ENCODE peak calls at places on chromosomes 4 and X, in eight cellular contexts. C is epithelial cell of esophagus, Z is astrocyte, L is neural progenitor cell, H is RWPE1, T is GM13977, N is fibroblast of pulmonary artery, M is fibroblast of mammary gland. P is an unnamed sample.

GRCh38 chrX:136028383-136028984 is 43.2 kb downstream of the SLC9A6 start:
- DNase-seq in C (peak), Z (peak), L (peak), H (peak), T (peak), N (peak), M (peak), P (peak)

GRCh38 chr4:183360161-183360919 is 38.1 kb upstream of the CLDN24 start:
- DNase-seq in C (peak), Z (peak), L (no peak), H (no peak), T (no peak), N (peak), M (peak), P (no peak)

GRCh38 chr4:107808572-107808971 is 16.2 kb upstream of the SGMS2 start:
- DNase-seq in C (no peak), Z (no peak), L (no peak), H (no peak), T (no peak), N (no peak), M (no peak), P (peak)

GRCh38 chr4:128285085-128286023 is 2.3 kb downstream of the PGRMC2 start:
- DNase-seq in C (no peak), Z (peak), L (no peak), H (no peak), T (no peak), N (peak), M (peak), P (no peak)

GRCh38 chrX:118730500-118731247 is 3.3 kb downstream of the IL13RA1 start:
- DNase-seq in C (peak), Z (peak), L (no peak), H (no peak), T (no peak), N (peak), M (peak), P (no peak)

GRCh38 chrX:32530802-32531403 is 680.4 kb downstream of the DMD start:
- DNase-seq in C (peak), Z (peak), L (peak), H (peak), T (peak), N (peak), M (peak), P (peak)

GRCh38 chr4:3386486-3386885 is 55.3 kb upstream of the HGFAC start:
- DNase-seq in C (peak), Z (no peak), L (no peak), H (peak), T (no peak), N (no peak), M (no peak), P (no peak)

GRCh38 chrX:17374619-17375360 is at the start of gene NHS:
- DNase-seq in C (peak), Z (peak), L (peak), H (peak), T (peak), N (peak), M (peak), P (peak)

GRCh38 chr4:145289403-145290076 is 109.2 kb upstream of the OTUD4 start:
- DNase-seq in C (peak), Z (peak), L (no peak), H (no peak), T (no peak), N (peak), M (peak), P (no peak)

GRCh38 chrX:10175317-10175871 is 18.6 kb downstream of the CLCN4 start:
- DNase-seq in C (no peak), Z (peak), L (no peak), H (no peak), T (no peak), N (peak), M (peak), P (no peak)

GRCh38 chr4:139838811-139839210 is 173.2 kb downstream of the MGST2 start:
- DNase-seq in C (no peak), Z (no peak), L (no peak), H (no peak), T (no peak), N (peak), M (peak), P (no peak)

GRCh38 chr4:86895692-86896488 is 3.7 kb upstream of the C4orf36 start:
- DNase-seq in C (peak), Z (peak), L (peak), H (peak), T (peak), N (peak), M (peak), P (peak)

GRCh38 chr4:83386931-83387897 is 52.6 kb upstream of the HPSE start:
- DNase-seq in C (peak), Z (no peak), L (peak), H (peak), T (no peak), N (no peak), M (no peak), P (no peak)

GRCh38 chr4:115145393-115146160 is 32.2 kb upstream of the NDST4 start:
- DNase-seq in C (no peak), Z (no peak), L (no peak), H (no peak), T (no peak), N (no peak), M (no peak), P (no peak)

GRCh38 chr4:154658680-154659402 is 46.4 kb upstream of the FGG start:
- DNase-seq in C (no peak), Z (no peak), L (no peak), H (no peak), T (no peak), N (peak), M (no peak), P (no peak)

GRCh38 chrX:118974088-118974907 is at the start of gene LONRF3:
- DNase-seq in C (peak), Z (peak), L (peak), H (peak), T (peak), N (peak), M (peak), P (peak)

GRCh38 chr4:77453911-77454310 is 151.7 kb upstream of the CXCL13 start:
- DNase-seq in C (peak), Z (no peak), L (no peak), H (peak), T (no peak), N (no peak), M (no peak), P (no peak)

GRCh38 chr4:6177587-6178197 is 22.7 kb downstream of the JAKMIP1 start:
- DNase-seq in C (no peak), Z (no peak), L (no peak), H (no peak), T (no peak), N (no peak), M (no peak), P (no peak)

GRCh38 chr4:1793496-1793840 is 375 bp downstream of the FGFR3 start:
- DNase-seq in C (peak), Z (no peak), L (peak), H (peak), T (peak), N (peak), M (no peak), P (peak)

GRCh38 chr4:188168621-188169020 is 29.4 kb downstream of the TRIML1 start:
- DNase-seq in C (no peak), Z (no peak), L (no peak), H (no peak), T (no peak), N (no peak), M (no peak), P (no peak)

GRCh38 chrX:107826286-107827136 is 845 bp downstream of the MID2 start:
- DNase-seq in C (peak), Z (peak), L (peak), H (peak), T (peak), N (peak), M (peak), P (peak)

GRCh38 chr4:113761682-113762060 is at the start of gene CAMK2D:
- DNase-seq in C (peak), Z (peak), L (peak), H (peak), T (peak), N (peak), M (peak), P (peak)

DNA sequence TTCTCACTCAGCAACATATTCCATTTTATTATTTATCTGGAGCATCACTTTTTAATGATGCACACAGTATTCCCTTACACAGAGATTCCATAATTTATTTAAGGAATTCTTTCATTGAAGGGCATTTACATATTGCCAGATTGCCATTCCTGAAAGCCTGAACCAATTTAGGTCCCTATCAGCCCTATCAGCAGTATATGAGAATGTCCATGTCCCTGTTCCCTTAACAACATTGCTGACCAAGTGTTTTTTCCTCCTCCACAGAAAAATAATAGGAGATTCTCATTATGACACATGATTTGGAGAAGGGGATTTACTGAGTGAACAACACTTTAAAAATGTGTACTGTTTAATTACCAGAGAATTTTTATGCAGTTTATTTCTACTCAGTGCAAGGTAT is 90.1 kb upstream of the PHOX2B start:
- DNase-seq in C (no peak), Z (no peak), L (no peak), H (no peak), T (no peak), N (no peak), M (no peak), P (no peak)
- TF ChIP-seq CTCF in C (no peak), Z (no peak), L (no peak), H (no peak), T (no peak), N (no peak), M (no peak), P (no peak)

DNA sequence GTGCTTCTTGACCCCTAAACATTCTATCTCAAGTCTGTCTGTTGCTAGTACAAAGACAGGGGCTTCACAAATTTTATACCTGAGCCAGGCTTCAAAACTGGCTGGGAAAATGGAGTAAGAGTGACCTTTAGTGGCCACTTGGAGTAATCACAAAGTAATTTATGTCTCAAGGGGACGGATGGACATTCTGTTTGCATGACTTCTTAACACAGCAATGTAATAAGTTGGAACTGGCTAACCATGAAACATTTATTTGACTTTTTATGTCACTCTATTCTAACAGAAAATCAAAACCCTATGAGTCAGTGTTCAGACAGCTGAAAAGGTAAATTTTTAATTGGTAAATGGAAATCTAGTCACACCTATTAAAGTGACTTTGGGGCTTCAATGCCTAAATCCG is 600.6 kb downstream of the ANKRD50 start:
- DNase-seq in C (peak), Z (peak), L (peak), H (peak), T (no peak), N (peak), M (peak), P (peak)
- TF ChIP-seq CTCF in C (peak), Z (peak), L (peak), H (peak), T (peak), N (peak), M (peak), P (no peak)

DNA sequence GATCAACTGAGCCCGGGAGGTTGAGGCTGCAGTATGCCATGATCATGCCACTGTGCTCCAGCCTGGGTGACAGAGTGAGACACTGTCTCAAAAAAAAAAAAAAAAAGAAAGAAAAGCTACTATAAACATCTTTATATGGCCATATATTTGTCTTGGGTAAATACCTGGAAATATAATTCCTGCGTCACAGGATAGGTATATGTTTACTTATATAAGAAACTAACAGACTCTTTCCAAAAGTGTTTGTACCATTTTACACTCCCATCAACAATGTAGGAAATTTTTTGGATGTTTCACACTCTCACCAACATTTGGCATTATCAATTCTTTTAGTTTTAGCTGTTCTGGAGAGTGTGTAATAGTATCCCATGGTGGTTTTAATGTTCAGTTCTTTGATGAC is 12.8 kb downstream of the P2RY4 start:
- DNase-seq in C (no peak), Z (no peak), L (no peak), H (no peak), T (no peak), N (no peak), M (no peak), P (no peak)
- TF ChIP-seq CTCF in C (no peak), Z (no peak), L (no peak), H (no peak), T (no peak), N (no peak), M (no peak), P (no peak)

DNA sequence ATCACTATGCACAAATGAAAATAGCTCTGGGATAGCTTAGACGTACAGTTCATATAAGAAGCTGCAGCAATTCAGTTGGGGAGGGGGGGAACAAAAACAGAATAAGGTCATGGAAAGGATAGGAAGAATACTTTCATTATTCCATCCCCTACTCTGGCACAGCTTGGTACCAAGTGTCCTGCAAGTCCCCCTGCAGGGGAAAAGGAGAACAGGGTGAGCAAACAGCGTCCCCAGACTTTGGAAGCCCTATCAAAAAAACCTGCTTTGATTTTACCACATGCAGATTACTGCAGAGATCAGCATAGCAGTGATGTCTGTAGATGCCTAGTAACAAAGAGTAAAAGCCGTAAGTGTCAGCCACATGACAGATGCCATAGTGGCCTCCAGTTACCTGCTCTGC is 209.4 kb upstream of the NEIL3 start:
- DNase-seq in C (no peak), Z (no peak), L (no peak), H (no peak), T (no peak), N (no peak), M (no peak), P (no peak)
- TF ChIP-seq CTCF in C (no peak), Z (no peak), L (peak), H (no peak), T (no peak), N (no peak), M (no peak), P (no peak)

GRCh38 chrX:153649178-153649914 is 2.3 kb downstream of the DUSP9 start:
- DNase-seq in C (peak), Z (no peak), L (peak), H (no peak), T (peak), N (no peak), M (no peak), P (peak)
- TF ChIP-seq CTCF in C (peak), Z (no peak), L (peak), H (peak), T (peak), N (no peak), M (no peak), P (peak)

GRCh38 chr4:78671812-78672440 is 104.2 kb upstream of the BMP2K start:
- DNase-seq in C (no peak), Z (no peak), L (no peak), H (no peak), T (no peak), N (no peak), M (no peak), P (no peak)
- TF ChIP-seq CTCF in C (no peak), Z (no peak), L (no peak), H (no peak), T (no peak), N (no peak), M (no peak), P (no peak)